ENCODE peak calls at places on chromosomes 5 and 9, in ten cellular contexts. N, B, A, S, O, U, V, F, J and W are unnamed samples.

GRCh38 chr5:72228957-72229356 is 91.1 kb downstream of the MRPS27 start:
- DNase-seq in N (no peak), B (no peak), A (no peak), S (no peak), O (no peak), U (no peak), V (no peak), F (no peak), J (no peak), W (no peak)

GRCh38 chr5:12177225-12177624 is 273.0 kb upstream of the CTNND2 start:
- DNase-seq in N (no peak), B (no peak), A (no peak), S (no peak), O (no peak), U (no peak), V (no peak), F (no peak), J (no peak), W (no peak)

GRCh38 chr5:96381526-96381925 is 51.5 kb downstream of the PCSK1 start:
- DNase-seq in N (peak), B (no peak), A (no peak), S (no peak), O (peak), U (no peak), V (no peak), F (peak), J (no peak), W (no peak)

GRCh38 chr5:181243521-181244307 is at the start of gene RACK1:
- DNase-seq in N (peak), B (no peak), A (peak), S (no peak), O (peak), U (peak), V (peak), F (peak), J (peak), W (no peak)

GRCh38 chr5:11785771-11786342 is 118.4 kb downstream of the CTNND2 start:
- DNase-seq in N (no peak), B (no peak), A (no peak), S (no peak), O (no peak), U (no peak), V (no peak), F (no peak), J (no peak), W (no peak)

GRCh38 chr5:142915840-142916424 is 145.8 kb downstream of the ARHGAP26 start:
- DNase-seq in N (peak), B (peak), A (no peak), S (no peak), O (peak), U (no peak), V (no peak), F (peak), J (peak), W (no peak)

GRCh38 chr9:110152704-110153374 is 55.1 kb downstream of the C9orf152 start:
- DNase-seq in N (peak), B (peak), A (no peak), S (no peak), O (peak), U (no peak), V (no peak), F (peak), J (no peak), W (no peak)

GRCh38 chr5:58459860-58460726 is at the start of gene PLK2:
- DNase-seq in N (peak), B (peak), A (peak), S (peak), O (peak), U (peak), V (peak), F (peak), J (peak), W (peak)

GRCh38 chr9:94649100-94649855 is 10.0 kb upstream of the FBP1 start:
- DNase-seq in N (peak), B (no peak), A (no peak), S (no peak), O (no peak), U (no peak), V (no peak), F (peak), J (no peak), W (peak)

GRCh38 chr5:42994285-42995151 is 45.6 kb downstream of the ANXA2R start:
- DNase-seq in N (peak), B (peak), A (peak), S (no peak), O (peak), U (peak), V (no peak), F (peak), J (peak), W (no peak)

GRCh38 chr9:130192600-130192999 is 20.4 kb downstream of the NCS1 start:
- DNase-seq in N (no peak), B (no peak), A (no peak), S (no peak), O (no peak), U (no peak), V (no peak), F (no peak), J (no peak), W (no peak)

GRCh38 chr5:145509336-145510150 is 325.6 kb downstream of the PRELID2 start:
- DNase-seq in N (no peak), B (no peak), A (no peak), S (no peak), O (no peak), U (no peak), V (no peak), F (peak), J (no peak), W (no peak)

GRCh38 chr9:125659201-125659840 is 47.7 kb downstream of the MAPKAP1 start:
- DNase-seq in N (no peak), B (no peak), A (no peak), S (no peak), O (no peak), U (no peak), V (no peak), F (no peak), J (no peak), W (no peak)

GRCh38 chr9:37032713-37033112 is 1.4 kb downstream of the PAX5 start:
- DNase-seq in N (no peak), B (no peak), A (no peak), S (no peak), O (no peak), U (no peak), V (no peak), F (no peak), J (no peak), W (no peak)

GRCh38 chr5:126806-127205 is 34.8 kb downstream of the PLEKHG4B start:
- DNase-seq in N (no peak), B (no peak), A (no peak), S (no peak), O (no peak), U (no peak), V (no peak), F (no peak), J (peak), W (no peak)

GRCh38 chr5:140674211-140674610 is 835 bp upstream of the DND1 start:
- DNase-seq in N (no peak), B (no peak), A (no peak), S (no peak), O (no peak), U (no peak), V (no peak), F (no peak), J (no peak), W (no peak)

GRCh38 chr9:22308177-22308576 is 138.4 kb upstream of the DMRTA1 start:
- DNase-seq in N (peak), B (no peak), A (no peak), S (no peak), O (no peak), U (no peak), V (no peak), F (no peak), J (no peak), W (no peak)

GRCh38 chr5:68137451-68138190 is 77.9 kb upstream of the PIK3R1 start:
- DNase-seq in N (no peak), B (no peak), A (no peak), S (no peak), O (no peak), U (no peak), V (no peak), F (no peak), J (no peak), W (no peak)